ENCODE peak calls at places on chromosomes 5 and 9, in five cellular contexts. L is cardiac muscle cell, B is epithelial cell of esophagus, O is mucosa of descending colon, G is cardiac fibroblast. S is an unnamed sample.

GRCh38 chr5:150763023-150763793 is 4.4 kb upstream of the DCTN4 start:
- DNase-seq in B (peak; percentile 98), O (no peak), G (peak; percentile 96), L (peak; percentile 33), S (no peak)

GRCh38 chr5:135243194-135244191 is 155.5 kb downstream of the MACROH2A1 start:
- DNase-seq in L (no peak), O (no peak), G (peak; percentile 29), B (no peak), S (no peak)

GRCh38 chr9:69324549-69325401 is at the start of gene ENTREP1:
- DNase-seq in G (peak; percentile 43), L (peak; percentile 86), B (peak; percentile 81), O (peak; percentile 86), S (peak; percentile 43)

GRCh38 chr9:128637656-128638055 is 19.0 kb downstream of the DYNC2I2 start:
- DNase-seq in G (peak; percentile 61), O (no peak), B (no peak), L (no peak), S (no peak)

GRCh38 chr5:133370904-133371303 is 241.4 kb downstream of the FSTL4 start:
- DNase-seq in L (no peak), O (no peak), B (no peak), G (no peak), S (no peak)

GRCh38 chr5:167723254-167723871 is 568.1 kb upstream of the WWC1 start:
- DNase-seq in O (peak; percentile 70), B (peak; percentile 86), G (peak; percentile 85), L (peak; percentile 81), S (peak; percentile 75)

GRCh38 chr5:168737066-168737465 is 157.9 kb upstream of the PANK3 start:
- DNase-seq in B (no peak), L (no peak), G (no peak), O (no peak), S (no peak)

GRCh38 chr5:647311-647710 is 35.2 kb downstream of the CEP72 start:
- DNase-seq in O (no peak), B (no peak), L (no peak), G (no peak), S (no peak)

GRCh38 chr9:19689324-19690087 is 99.3 kb downstream of the SLC24A2 start:
- DNase-seq in G (no peak), O (no peak), L (no peak), B (peak; percentile 57), S (no peak)

GRCh38 chr9:27394154-27394825 is 97.3 kb upstream of the EQTN start:
- DNase-seq in O (no peak), G (no peak), L (no peak), B (no peak), S (no peak)

GRCh38 chr5:135978212-135978631 is 23.4 kb upstream of the LECT2 start:
- DNase-seq in L (no peak), B (no peak), G (peak; percentile 28), O (no peak), S (no peak)

GRCh38 chr5:110333384-110333783 is 393.1 kb downstream of the TMEM232 start:
- DNase-seq in O (no peak), G (peak; percentile 14), L (peak; percentile 71), B (peak; percentile 16), S (no peak)

GRCh38 chr5:96852769-96853168 is 23.5 kb upstream of the ERAP2 start:
- DNase-seq in L (no peak), O (no peak), B (no peak), G (no peak), S (no peak)

GRCh38 chr5:119250946-119251901 is 104.6 kb upstream of the TNFAIP8 start:
- DNase-seq in L (no peak), O (no peak), G (no peak), B (peak; percentile 21), S (no peak)

GRCh38 chr5:119257613-119258012 is 98.2 kb upstream of the TNFAIP8 start:
- DNase-seq in O (no peak), B (no peak), G (no peak), L (no peak), S (no peak)

GRCh38 chr5:119255571-119256356 is 100.1 kb upstream of the TNFAIP8 start:
- DNase-seq in O (peak; percentile 84), B (peak; percentile 85), L (no peak), G (no peak), S (peak; percentile 13)
- TF ChIP-seq CTCF in O (no peak), B (peak; percentile 51), L (peak; percentile 34), G (no peak), S (peak; percentile 5)

DNA sequence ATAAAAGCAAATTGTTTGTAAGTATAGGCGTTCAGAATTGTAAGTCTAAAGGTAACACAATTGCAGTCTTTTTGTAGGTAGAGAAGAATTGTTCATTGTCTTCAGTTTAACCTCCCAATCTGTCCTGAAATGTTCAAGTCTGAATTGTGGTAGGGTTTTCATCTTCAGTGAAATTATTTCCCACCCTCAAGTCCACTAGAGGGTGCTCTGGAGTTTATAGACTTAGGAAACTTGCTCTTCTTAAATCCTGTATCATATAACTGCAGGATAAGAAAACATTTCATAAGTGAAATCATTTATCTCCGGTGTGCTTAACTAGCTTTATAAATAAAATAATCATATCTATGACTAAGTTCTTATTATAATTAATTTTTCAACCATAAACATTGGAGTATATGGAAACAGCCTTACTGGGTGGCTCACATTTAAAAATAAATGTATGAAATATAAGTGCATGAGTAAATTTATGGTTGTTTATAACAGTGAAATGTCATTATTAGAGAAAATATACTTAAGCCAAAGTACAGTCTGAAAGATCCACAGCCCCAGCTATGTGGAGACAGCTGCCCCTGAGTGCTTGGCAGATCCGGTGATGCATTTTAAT is 182.4 kb upstream of the OTULINL start:
- DNase-seq in L (peak; percentile 57), O (no peak), G (peak; percentile 83), B (peak; percentile 58), S (peak; percentile 42)
- TF ChIP-seq CTCF in L (peak; percentile 73), O (peak; percentile 46), G (peak; percentile 69), B (peak; percentile 70), S (peak; percentile 40)

DNA sequence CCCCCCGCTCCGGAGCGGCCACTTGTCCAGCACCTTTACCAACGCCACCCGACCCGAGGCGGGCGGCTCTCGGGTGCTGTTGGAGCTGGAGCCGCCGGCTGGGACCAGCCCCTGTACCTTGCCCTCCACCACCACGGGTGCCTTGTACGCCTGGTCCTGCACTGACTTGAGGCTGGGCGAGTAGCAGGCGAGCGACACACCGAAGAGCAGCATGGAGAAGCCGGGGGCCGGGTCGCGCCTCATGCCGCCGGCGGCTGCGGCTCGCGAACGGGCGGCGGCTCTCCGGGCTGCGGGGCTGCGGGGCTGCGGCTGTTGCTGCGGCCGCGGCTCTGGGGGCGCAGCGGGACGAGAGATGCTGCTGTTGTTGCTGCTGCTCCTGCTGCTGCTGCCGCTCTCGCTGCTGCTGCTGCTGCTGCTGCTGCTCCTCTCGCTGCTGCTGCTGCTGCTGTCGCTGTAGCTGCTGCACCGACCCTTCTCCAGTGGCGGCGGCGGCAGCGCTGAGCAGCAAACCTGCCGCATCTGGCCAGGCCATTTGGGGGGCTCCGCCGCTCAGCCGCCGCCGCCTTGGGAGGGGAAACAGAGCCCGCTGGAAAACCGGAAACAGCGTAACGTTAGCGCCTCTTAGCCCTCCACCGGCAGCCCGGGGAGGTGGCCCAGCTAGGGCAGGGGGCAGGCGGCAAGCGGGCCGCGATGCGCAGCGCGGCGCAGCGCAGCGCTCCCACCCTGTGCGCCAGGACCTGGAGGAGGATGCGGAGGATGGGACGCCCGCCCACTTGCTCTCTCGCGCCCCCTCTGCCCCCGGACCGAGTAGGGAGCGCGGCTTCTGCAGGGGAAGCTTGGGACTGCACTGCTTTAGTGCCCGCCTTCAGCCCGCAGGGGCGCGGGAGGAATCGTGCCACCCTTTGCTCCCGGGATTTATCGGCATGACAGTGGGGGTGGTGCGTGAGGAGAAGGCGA is at the start of gene NRG2:
- DNase-seq in L (peak; percentile 86), G (peak; percentile 53), B (peak; percentile 25), O (peak; percentile 64), S (peak; percentile 82)
- TF ChIP-seq CTCF in L (peak; percentile 43), G (peak; percentile 58), B (no peak), O (no peak), S (peak; percentile 50)

GRCh38 chr9:112446518-112446917 is 40.1 kb upstream of the KIAA1958 start:
- DNase-seq in B (no peak), O (no peak), G (no peak), L (no peak), S (no peak)

GRCh38 chr9:112446080-112446479 is 40.5 kb upstream of the KIAA1958 start:
- DNase-seq in B (no peak), O (no peak), G (no peak), L (no peak), S (no peak)

GRCh38 chr9:112445196-112445595 is 41.4 kb upstream of the KIAA1958 start:
- DNase-seq in L (no peak), G (no peak), B (no peak), O (no peak), S (peak; percentile 10)

GRCh38 chr9:112443200-112443599 is 43.4 kb upstream of the KIAA1958 start:
- DNase-seq in B (peak; percentile 36), G (peak; percentile 28), L (no peak), O (no peak), S (peak; percentile 8)

GRCh38 chr9:112443636-112444035 is 43.0 kb upstream of the KIAA1958 start:
- DNase-seq in O (no peak), L (no peak), B (no peak), G (no peak), S (no peak)
- TF ChIP-seq CTCF in O (no peak), L (no peak), B (no peak), G (no peak), S (no peak)

GRCh38 chr9:72471096-72471495 is 50.3 kb upstream of the TMC1 start:
- DNase-seq in G (no peak), B (peak; percentile 33), O (no peak), L (no peak), S (no peak)
- TF ChIP-seq CTCF in G (no peak), B (no peak), O (no peak), L (no peak), S (no peak)

GRCh38 chr5:143014017-143014651 is 244.0 kb downstream of the ARHGAP26 start:
- DNase-seq in L (peak; percentile 73), G (no peak), O (peak; percentile 39), B (peak; percentile 37), S (no peak)
- TF ChIP-seq CTCF in L (peak; percentile 47), G (peak; percentile 49), O (no peak), B (peak; percentile 57), S (peak; percentile 50)

GRCh38 chr9:18477719-18478118 is 3.8 kb downstream of the ADAMTSL1 start:
- DNase-seq in B (no peak), G (no peak), L (no peak), O (no peak), S (no peak)
- TF ChIP-seq CTCF in B (no peak), G (no peak), L (peak; percentile 14), O (no peak), S (no peak)

DNA sequence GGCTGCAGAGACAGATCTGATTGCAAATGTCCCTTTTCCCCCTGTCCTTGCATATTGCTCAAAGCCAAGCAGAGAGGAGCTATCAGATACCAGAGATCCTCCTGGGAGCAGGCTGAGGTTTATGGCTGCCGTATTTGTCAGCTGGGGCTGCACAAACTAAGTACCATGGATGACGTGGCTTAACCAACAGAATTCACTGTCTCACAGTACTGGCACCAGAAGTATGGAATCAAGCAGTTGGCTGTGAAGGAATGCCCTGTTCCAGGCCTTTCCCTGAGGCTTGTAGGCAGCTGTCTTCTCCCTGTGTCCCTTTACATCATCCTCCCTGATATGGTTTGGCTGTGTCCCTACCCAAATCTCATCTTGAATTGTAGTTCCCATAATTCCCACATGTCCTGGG is 2.6 kb downstream of the CFAP90 start:
- DNase-seq in L (no peak), B (no peak), G (no peak), O (no peak), S (no peak)
- TF ChIP-seq CTCF in L (no peak), B (no peak), G (no peak), O (no peak), S (no peak)

DNA sequence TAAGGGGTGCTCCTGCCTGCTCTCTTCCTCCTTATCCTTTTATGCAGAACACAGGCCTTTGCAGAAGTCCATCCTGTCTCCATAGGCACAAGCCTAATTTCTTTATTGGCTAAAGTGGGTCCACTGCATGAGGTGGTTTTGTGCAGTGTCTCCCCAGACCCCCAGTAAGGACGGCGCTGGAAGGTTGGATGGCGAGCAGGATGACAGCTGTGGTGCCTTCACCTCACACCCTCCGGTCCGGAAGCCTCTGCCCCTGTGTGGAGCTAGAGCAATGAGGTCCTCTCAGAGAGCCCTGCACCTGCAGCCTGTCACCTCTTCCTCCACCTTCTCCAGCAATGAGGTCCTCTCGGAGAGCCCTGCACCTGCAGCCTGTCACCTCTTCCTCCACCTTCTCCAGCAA is 393.7 kb upstream of the IRX1 start:
- DNase-seq in O (no peak), G (no peak), L (no peak), B (no peak), S (no peak)
- TF ChIP-seq CTCF in O (no peak), G (no peak), L (no peak), B (no peak), S (no peak)

S was measured in GM20000.